ENCODE peak calls at places on chromosomes 16 and 17, in five cellular contexts. B is stimulated activated CD8-positive, alpha-beta memory T cell treated with anti-CD3 and anti-CD28 coated beads, Interleukin-15, amount 100 ng/mL, for 24 hours; P is PC-9; W is renal cortical epithelial cell; X is left cardiac atrium. C is an unnamed sample.

GRCh38 chr17:69503711-69504110 is 89.2 kb downstream of the MAP2K6 start:
- DNase-seq in B (no peak), P (no peak), W (no peak), X (no peak), C (no peak)

GRCh38 chr17:79281803-79282202 is 207.2 kb downstream of the ENGASE start:
- DNase-seq in B (no peak), P (no peak), W (no peak), X (no peak), C (no peak)

GRCh38 chr17:2792541-2793169 is 3.6 kb upstream of the RAP1GAP2 start:
- DNase-seq in B (peak; percentile 43), P (no peak), W (no peak), X (no peak), C (no peak)

GRCh38 chr16:50830698-50831097 is 88.8 kb downstream of the CYLD start:
- DNase-seq in B (no peak), P (no peak), W (no peak), X (no peak), C (no peak)

GRCh38 chr16:74774223-74775139 is at the start of gene FA2H:
- DNase-seq in B (peak; percentile 3), P (peak; percentile 84), W (peak; percentile 47), X (peak; percentile 60), C (peak; percentile 53)

GRCh38 chr16:66858740-66859396 is 14.7 kb downstream of the CA7 start:
- DNase-seq in B (no peak), P (peak; percentile 72), W (peak; percentile 48), X (peak; percentile 80), C (no peak)

GRCh38 chr17:37490638-37491614 is 1.2 kb downstream of the DUSP14 start:
- DNase-seq in B (no peak), P (peak; percentile 87), W (peak; percentile 84), X (peak; percentile 75), C (peak; percentile 88)

GRCh38 chr16:86752582-86753175 is 174.3 kb downstream of the FOXL1 start:
- DNase-seq in B (no peak), P (no peak), W (no peak), X (peak; percentile 35), C (no peak)

GRCh38 chr16:14202697-14203096 is 131.6 kb downstream of the MRTFB start:
- DNase-seq in B (no peak), P (no peak), W (peak; percentile 45), X (no peak), C (peak; percentile 5)

GRCh38 chr17:13562271-13562800 is 39.4 kb downstream of the HS3ST3A1 start:
- DNase-seq in B (no peak), P (no peak), W (peak; percentile 86), X (peak; percentile 37), C (no peak)

GRCh38 chr17:44775838-44776621 is 17.2 kb downstream of the ADAM11 start:
- DNase-seq in B (no peak), P (no peak), W (peak; percentile 6), X (no peak), C (no peak)

GRCh38 chr17:81448442-81448841 is 53.2 kb downstream of the BAHCC1 start:
- DNase-seq in B (no peak), P (no peak), W (no peak), X (no peak), C (no peak)

GRCh38 chr17:21330436-21331160 is 45.6 kb upstream of the KCNJ12 start:
- DNase-seq in B (no peak), P (no peak), W (no peak), X (no peak), C (no peak)

GRCh38 chr17:77372444-77373297 is 231.9 kb downstream of the SEC14L1 start:
- DNase-seq in B (no peak), P (no peak), W (no peak), X (peak; percentile 88), C (peak; percentile 65)

GRCh38 chr17:35666070-35666469 is 65.4 kb upstream of the RASL10B start:
- DNase-seq in B (no peak), P (no peak), W (peak; percentile 42), X (no peak), C (no peak)

GRCh38 chr16:55876854-55877253 is 1.7 kb upstream of the CES5A start:
- DNase-seq in B (no peak), P (no peak), W (no peak), X (no peak), C (no peak)

GRCh38 chr17:37506678-37507077 is 17.0 kb downstream of the DUSP14 start:
- DNase-seq in B (no peak), P (no peak), W (peak; percentile 35), X (peak; percentile 38), C (peak; percentile 58)

GRCh38 chr17:50344712-50345380 is 1.1 kb upstream of the XYLT2 start:
- DNase-seq in B (no peak), P (no peak), W (no peak), X (no peak), C (peak; percentile 70)

GRCh38 chr17:34436607-34437006 is 73.6 kb upstream of the CCL1 start:
- DNase-seq in B (no peak), P (no peak), W (no peak), X (no peak), C (no peak)

GRCh38 chr16:3235856-3236669 is 1.1 kb upstream of the ZNF200 start:
- DNase-seq in B (no peak), P (peak; percentile 70), W (no peak), X (peak; percentile 79), C (no peak)

GRCh38 chr16:75193265-75193650 is 13.7 kb downstream of the CTRB2 start:
- DNase-seq in B (no peak), P (no peak), W (no peak), X (no peak), C (no peak)

GRCh38 chr16:53922805-53923645 is 219.1 kb downstream of the FTO start:
- DNase-seq in B (no peak), P (no peak), W (no peak), X (no peak), C (no peak)

GRCh38 chr16:77491091-77491490 is 56.3 kb upstream of the ADAMTS18 start:
- DNase-seq in B (no peak), P (no peak), W (no peak), X (no peak), C (no peak)